ENCODE peak calls at places on chromosome 7, in eight cellular contexts. G is HL-60, L is dorsolateral prefrontal cortex, D is HCT116, N is IMR-90, H is colonic mucosa, A is GM23248, K is left lung. J is an unnamed sample.

GRCh38 chr7:24827589-24827988 is 70.3 kb upstream of the GSDME start:
- DNase-seq in G (no peak), L (no peak), D (no peak), N (peak), H (no peak), A (peak), K (no peak), J (no peak)

GRCh38 chr7:157097569-157097968 is 41.2 kb upstream of the UBE3C start:
- DNase-seq in G (no peak), L (no peak), D (no peak), N (no peak), H (peak), A (no peak), K (no peak), J (no peak)

GRCh38 chr7:56092789-56093531 is at the start of gene PHKG1:
- DNase-seq in G (no peak), L (peak), D (no peak), N (peak), H (peak), A (peak), K (peak), J (peak)

GRCh38 chr7:36653671-36654355 is 70.5 kb downstream of the AOAH start:
- DNase-seq in G (no peak), L (no peak), D (no peak), N (no peak), H (no peak), A (peak), K (no peak), J (no peak)

GRCh38 chr7:1916621-1916970 is 246.5 kb downstream of the ELFN1 start:
- DNase-seq in G (no peak), L (no peak), D (no peak), N (no peak), H (no peak), A (no peak), K (peak), J (no peak)

GRCh38 chr7:17298840-17299476 is 506 bp downstream of the AHR start:
- DNase-seq in G (peak), L (peak), D (no peak), N (peak), H (peak), A (peak), K (peak), J (no peak)

GRCh38 chr7:117019786-117020604 is 66.7 kb downstream of the ST7 start:
- DNase-seq in G (no peak), L (peak), D (peak), N (peak), H (peak), A (peak), K (peak), J (peak)

GRCh38 chr7:39606352-39606751 is 17.0 kb upstream of the RALA start:
- DNase-seq in G (no peak), L (no peak), D (no peak), N (no peak), H (no peak), A (no peak), K (no peak), J (no peak)

GRCh38 chr7:37411444-37412034 is 37.1 kb downstream of the ELMO1 start:
- DNase-seq in G (no peak), L (no peak), D (no peak), N (no peak), H (no peak), A (no peak), K (no peak), J (no peak)

GRCh38 chr7:17405786-17406185 is 107.3 kb downstream of the AHR start:
- DNase-seq in G (no peak), L (no peak), D (peak), N (peak), H (no peak), A (peak), K (no peak), J (peak)

GRCh38 chr7:10767771-10768170 is 205.9 kb upstream of the PHF14 start:
- DNase-seq in G (no peak), L (no peak), D (no peak), N (no peak), H (no peak), A (no peak), K (no peak), J (no peak)

GRCh38 chr7:157329447-157329846 is 7.4 kb upstream of the DNAJB6 start:
- DNase-seq in G (no peak), L (no peak), D (no peak), N (no peak), H (no peak), A (no peak), K (no peak), J (no peak)

GRCh38 chr7:26170663-26171062 is 18.7 kb downstream of the NFE2L3 start:
- DNase-seq in G (no peak), L (no peak), D (no peak), N (peak), H (no peak), A (no peak), K (no peak), J (no peak)

GRCh38 chr7:90595801-90596683 is at the start of gene CDK14:
- DNase-seq in G (peak), L (peak), D (peak), N (peak), H (peak), A (peak), K (peak), J (no peak)

GRCh38 chr7:108614903-108615302 is 45.2 kb downstream of the DNAJB9 start:
- DNase-seq in G (no peak), L (no peak), D (no peak), N (no peak), H (no peak), A (no peak), K (no peak), J (no peak)

GRCh38 chr7:39758234-39758970 is 135.0 kb downstream of the RALA start:
- DNase-seq in G (no peak), L (no peak), D (no peak), N (no peak), H (no peak), A (no peak), K (no peak), J (no peak)

GRCh38 chr7:474605-475424 is 44.8 kb downstream of the PDGFA start:
- DNase-seq in G (no peak), L (no peak), D (no peak), N (no peak), H (no peak), A (no peak), K (no peak), J (no peak)

GRCh38 chr7:107920048-107920772 is 29.2 kb downstream of the DLD start:
- DNase-seq in G (no peak), L (no peak), D (no peak), N (peak), H (no peak), A (no peak), K (no peak), J (no peak)

GRCh38 chr7:132751282-132751647 is 175.0 kb upstream of the PLXNA4 start:
- DNase-seq in G (no peak), L (no peak), D (no peak), N (no peak), H (no peak), A (no peak), K (peak), J (no peak)

GRCh38 chr7:106071356-106071998 is 40.6 kb downstream of the SYPL1 start:
- DNase-seq in G (peak), L (no peak), D (no peak), N (no peak), H (peak), A (no peak), K (peak), J (no peak)

GRCh38 chr7:22566176-22566575 is 66.2 kb upstream of the STEAP1B start:
- DNase-seq in G (no peak), L (no peak), D (no peak), N (no peak), H (peak), A (no peak), K (no peak), J (no peak)

GRCh38 chr7:96770758-96771157 is 61.1 kb upstream of the SEM1 start:
- DNase-seq in G (no peak), L (no peak), D (no peak), N (no peak), H (no peak), A (no peak), K (no peak), J (no peak)

GRCh38 chr7:46679671-46680070 is 758.6 kb upstream of the IGFBP3 start:
- DNase-seq in G (no peak), L (no peak), D (no peak), N (no peak), H (no peak), A (no peak), K (no peak), J (no peak)

GRCh38 chr7:117008849-117009531 is 55.7 kb downstream of the ST7 start:
- DNase-seq in G (peak), L (no peak), D (no peak), N (peak), H (no peak), A (peak), K (no peak), J (no peak)

GRCh38 chr7:31074403-31074802 is 22.3 kb downstream of the ADCYAP1R1 start:
- DNase-seq in G (no peak), L (peak), D (no peak), N (no peak), H (no peak), A (no peak), K (no peak), J (no peak)

GRCh38 chr7:142556745-142557144 is 192.5 kb upstream of the PRSS1 start:
- DNase-seq in G (peak), L (no peak), D (peak), N (peak), H (no peak), A (peak), K (no peak), J (peak)

GRCh38 chr7:25189197-25189596 is 39.1 kb downstream of the NPVF start:
- DNase-seq in G (no peak), L (no peak), D (no peak), N (no peak), H (no peak), A (no peak), K (no peak), J (no peak)

GRCh38 chr7:142817506-142817905 is 37.4 kb upstream of the EPHB6 start:
- DNase-seq in G (no peak), L (no peak), D (no peak), N (no peak), H (no peak), A (no peak), K (no peak), J (no peak)

GRCh38 chr7:36945612-36946400 is 221.5 kb upstream of the AOAH start:
- DNase-seq in G (no peak), L (peak), D (no peak), N (no peak), H (peak), A (no peak), K (no peak), J (no peak)

GRCh38 chr7:5380350-5381210 is 43.1 kb downstream of the TNRC18 start:
- DNase-seq in G (no peak), L (no peak), D (no peak), N (no peak), H (no peak), A (no peak), K (no peak), J (no peak)

GRCh38 chr7:102064361-102065025 is 222.2 kb upstream of the SH2B2 start:
- DNase-seq in G (peak), L (no peak), D (no peak), N (peak), H (no peak), A (peak), K (no peak), J (no peak)

GRCh38 chr7:98284335-98285036 is 3.0 kb downstream of the BRI3 start:
- DNase-seq in G (peak), L (no peak), D (no peak), N (peak), H (peak), A (peak), K (peak), J (no peak)

GRCh38 chr7:149284343-149284742 is 22.3 kb downstream of the ZNF783 start:
- DNase-seq in G (no peak), L (no peak), D (no peak), N (no peak), H (no peak), A (no peak), K (peak), J (no peak)

DNA sequence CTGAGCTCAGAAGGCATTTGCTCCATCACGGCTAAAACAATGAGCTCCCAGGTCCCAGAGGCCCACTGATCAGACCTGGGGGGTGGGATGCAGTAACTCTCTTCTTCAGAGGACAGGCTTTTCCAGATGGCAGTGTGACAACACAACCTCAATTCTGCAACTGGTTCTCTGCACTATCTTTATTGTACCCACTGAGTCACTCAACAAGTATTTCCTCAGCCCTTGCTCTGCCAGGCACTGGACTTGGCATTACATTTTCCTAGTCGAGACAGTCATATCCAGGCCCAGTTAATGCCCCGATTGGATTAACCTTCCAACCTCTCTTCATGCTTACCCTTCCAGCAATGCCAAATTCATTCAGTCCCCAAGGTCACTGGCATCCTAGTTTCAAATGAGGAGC is 72.6 kb downstream of the JAZF1 start:
- DNase-seq in G (no peak), L (no peak), D (peak), N (no peak), H (no peak), A (peak), K (no peak), J (no peak)
- H3K27ac ChIP-seq in G (no peak), L (no peak), D (no peak), N (no peak), H (no peak), A (no peak), K (no peak), J (no peak)

GRCh38 chr7:50352282-50352681 is 47.8 kb downstream of the IKZF1 start:
- DNase-seq in G (no peak), L (no peak), D (no peak), N (no peak), H (no peak), A (no peak), K (no peak), J (no peak)

GRCh38 chr7:50353201-50353600 is 48.7 kb downstream of the IKZF1 start:
- DNase-seq in G (peak), L (no peak), D (no peak), N (no peak), H (no peak), A (no peak), K (no peak), J (no peak)

GRCh38 chr7:50349399-50349798 is 44.9 kb downstream of the IKZF1 start:
- DNase-seq in G (no peak), L (no peak), D (no peak), N (no peak), H (no peak), A (no peak), K (no peak), J (no peak)

GRCh38 chr7:50349963-50350944 is 45.7 kb downstream of the IKZF1 start:
- DNase-seq in G (no peak), L (no peak), D (no peak), N (no peak), H (no peak), A (no peak), K (no peak), J (no peak)

DNA sequence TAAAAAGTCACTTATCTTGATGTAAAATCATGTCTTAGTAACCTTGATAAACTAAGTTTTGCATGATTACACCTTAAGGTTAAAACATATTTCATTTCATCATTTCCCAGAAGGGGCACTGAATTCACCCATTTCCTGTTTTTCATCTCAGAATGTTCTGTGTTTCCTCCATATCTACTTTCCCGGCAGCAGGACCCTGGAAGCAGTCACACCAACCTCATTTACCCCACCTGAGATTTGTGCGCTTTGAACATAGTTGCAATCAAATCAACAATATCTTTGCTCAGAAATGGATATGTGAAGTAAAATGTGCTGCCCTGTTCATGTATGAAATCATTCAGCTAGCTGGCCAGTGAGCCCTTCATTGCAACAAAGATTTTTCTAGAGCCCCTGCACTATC is 46.8 kb downstream of the IKZF1 start:
- DNase-seq in G (no peak), L (no peak), D (no peak), N (no peak), H (no peak), A (no peak), K (no peak), J (no peak)
- H3K4me3 ChIP-seq in G (no peak), L (no peak), D (no peak), N (no peak), H (no peak), A (no peak), K (no peak), J (no peak)

DNA sequence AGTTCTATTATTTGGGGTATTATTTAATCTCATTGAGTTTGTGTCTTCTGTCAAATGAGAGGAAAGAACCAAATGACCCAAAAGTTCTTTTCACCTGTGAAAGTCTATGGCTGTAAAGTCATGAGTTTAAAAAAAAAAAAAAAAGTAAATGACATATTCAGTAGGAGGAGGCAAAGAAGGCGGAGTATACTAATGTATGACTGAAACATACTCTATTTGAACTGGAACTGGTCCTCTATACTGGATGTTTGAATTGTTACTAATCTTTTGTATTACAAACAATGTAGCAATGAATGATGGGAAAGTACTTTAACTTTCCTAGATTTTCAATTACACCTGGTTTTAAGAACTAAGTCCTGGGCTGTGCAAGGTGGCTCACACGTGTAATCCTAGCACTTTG is 24.9 kb upstream of the GSAP start:
- DNase-seq in G (no peak), L (no peak), D (no peak), N (no peak), H (no peak), A (peak), K (no peak), J (no peak)
- H3K27ac ChIP-seq in G (no peak), L (no peak), D (no peak), N (no peak), H (no peak), A (no peak), K (no peak), J (no peak)

GRCh38 chr7:69967152-69967591 is 368.9 kb downstream of the AUTS2 start:
- DNase-seq in G (no peak), L (no peak), D (no peak), N (no peak), H (no peak), A (no peak), K (no peak), J (no peak)

GRCh38 chr7:69962077-69962855 is 364.0 kb downstream of the AUTS2 start:
- DNase-seq in G (no peak), L (no peak), D (no peak), N (no peak), H (no peak), A (no peak), K (no peak), J (no peak)

GRCh38 chr7:69961396-69961795 is 363.1 kb downstream of the AUTS2 start:
- DNase-seq in G (no peak), L (no peak), D (no peak), N (no peak), H (no peak), A (no peak), K (no peak), J (no peak)

GRCh38 chr7:69963388-69963787 is 365.1 kb downstream of the AUTS2 start:
- DNase-seq in G (no peak), L (no peak), D (no peak), N (no peak), H (no peak), A (no peak), K (no peak), J (no peak)

GRCh38 chr7:69962856-69963149 is 364.5 kb downstream of the AUTS2 start:
- DNase-seq in G (no peak), L (no peak), D (no peak), N (no peak), H (no peak), A (no peak), K (no peak), J (no peak)
- H3K4me3 ChIP-seq in G (no peak), L (no peak), D (no peak), N (no peak), H (no peak), A (no peak), K (no peak), J (no peak)

GRCh38 chr7:139741813-139742344 is 35.9 kb downstream of the HIPK2 start:
- DNase-seq in G (no peak), L (no peak), D (no peak), N (no peak), H (no peak), A (peak), K (no peak), J (no peak)

GRCh38 chr7:139743267-139743966 is 34.4 kb downstream of the HIPK2 start:
- DNase-seq in G (no peak), L (no peak), D (no peak), N (no peak), H (no peak), A (no peak), K (no peak), J (no peak)

GRCh38 chr7:139744768-139745250 is 33.0 kb downstream of the HIPK2 start:
- DNase-seq in G (no peak), L (no peak), D (no peak), N (no peak), H (no peak), A (no peak), K (no peak), J (no peak)

GRCh38 chr7:139745330-139746143 is 32.3 kb downstream of the HIPK2 start:
- DNase-seq in G (no peak), L (no peak), D (no peak), N (no peak), H (no peak), A (peak), K (no peak), J (no peak)

GRCh38 chr7:139743967-139744767 is 33.6 kb downstream of the HIPK2 start:
- DNase-seq in G (no peak), L (no peak), D (no peak), N (peak), H (no peak), A (no peak), K (no peak), J (no peak)
- H3K27ac ChIP-seq in G (no peak), L (peak), D (no peak), N (no peak), H (no peak), A (no peak), K (no peak), J (no peak)

J was measured in AG04450.